ENCODE peak calls at places on chromosome 13, in nine cellular contexts. P is fibroblast of mammary gland, V is Peyer's patch, Y is brain microvascular endothelial cell, F is ascending aorta, Q is IMR-90, Z is heart right ventricle, R is AG04450, M is dorsolateral prefrontal cortex. S is an unnamed sample.

GRCh38 chr13:47459512-47459911 is 541.6 kb downstream of the SUCLA2 start:
- DNase-seq in P (peak), V (no peak), Y (no peak), F (no peak), Q (peak), Z (no peak), R (no peak), M (no peak), S (peak)

GRCh38 chr13:83895994-83896580 is 13.8 kb upstream of the SLITRK1 start:
- DNase-seq in P (peak), V (no peak), Y (peak), F (no peak), Q (peak), Z (no peak), R (no peak), M (no peak), S (peak)

GRCh38 chr13:99258946-99259345 is 767 bp upstream of the GPR18 start:
- DNase-seq in P (no peak), V (no peak), Y (no peak), F (no peak), Q (no peak), Z (no peak), R (no peak), M (no peak), S (no peak)

GRCh38 chr13:49063526-49063925 is 87.8 kb downstream of the FNDC3A start:
- DNase-seq in P (no peak), V (no peak), Y (no peak), F (no peak), Q (no peak), Z (no peak), R (no peak), M (no peak), S (peak)

GRCh38 chr13:77563110-77563509 is 27.6 kb downstream of the SCEL start:
- DNase-seq in P (peak), V (no peak), Y (peak), F (no peak), Q (peak), Z (no peak), R (no peak), M (no peak), S (no peak)

GRCh38 chr13:34654203-34654602 is 287.9 kb upstream of the NBEA start:
- DNase-seq in P (peak), V (no peak), Y (no peak), F (no peak), Q (no peak), Z (no peak), R (no peak), M (no peak), S (peak)

GRCh38 chr13:95181586-95181985 is 119.7 kb downstream of the ABCC4 start:
- DNase-seq in P (no peak), V (no peak), Y (no peak), F (no peak), Q (no peak), Z (no peak), R (no peak), M (no peak), S (no peak)

GRCh38 chr13:40615619-40616018 is 50.8 kb downstream of the FOXO1 start:
- DNase-seq in P (no peak), V (no peak), Y (no peak), F (no peak), Q (no peak), Z (no peak), R (no peak), M (no peak), S (no peak)

GRCh38 chr13:105991622-105992254 is 543.7 kb downstream of the EFNB2 start:
- DNase-seq in P (peak), V (no peak), Y (peak), F (no peak), Q (peak), Z (no peak), R (no peak), M (peak), S (peak)

GRCh38 chr13:113592571-113592970 is 8.0 kb downstream of the TFDP1 start:
- DNase-seq in P (no peak), V (no peak), Y (no peak), F (peak), Q (no peak), Z (no peak), R (no peak), M (no peak), S (no peak)

GRCh38 chr13:29483211-29483610 is 112.3 kb downstream of the SLC7A1 start:
- DNase-seq in P (no peak), V (no peak), Y (no peak), F (peak), Q (no peak), Z (peak), R (no peak), M (no peak), S (no peak)

GRCh38 chr13:99636306-99636705 is 135.0 kb downstream of the TM9SF2 start:
- DNase-seq in P (no peak), V (no peak), Y (no peak), F (no peak), Q (no peak), Z (no peak), R (no peak), M (no peak), S (no peak)

GRCh38 chr13:67156718-67157049 is 73.5 kb downstream of the PCDH9 start:
- DNase-seq in P (no peak), V (no peak), Y (no peak), F (no peak), Q (no peak), Z (no peak), R (no peak), M (no peak), S (no peak)

GRCh38 chr13:23378009-23378632 is 55.4 kb downstream of the SACS start:
- DNase-seq in P (peak), V (peak), Y (peak), F (peak), Q (peak), Z (peak), R (peak), M (no peak), S (peak)

GRCh38 chr13:52615817-52616216 is 26.4 kb upstream of the HNRNPA1L2 start:
- DNase-seq in P (peak), V (no peak), Y (no peak), F (no peak), Q (no peak), Z (no peak), R (no peak), M (no peak), S (no peak)

GRCh38 chr13:106602178-106602577 is 34.2 kb upstream of the ARGLU1 start:
- DNase-seq in P (no peak), V (no peak), Y (no peak), F (no peak), Q (no peak), Z (no peak), R (no peak), M (no peak), S (no peak)

GRCh38 chr13:71517004-71517403 is 350.0 kb downstream of the DACH1 start:
- DNase-seq in P (peak), V (no peak), Y (peak), F (no peak), Q (no peak), Z (no peak), R (no peak), M (no peak), S (no peak)

GRCh38 chr13:112183544-112184145 is 116.7 kb downstream of the SOX1 start:
- DNase-seq in P (no peak), V (no peak), Y (no peak), F (no peak), Q (no peak), Z (no peak), R (no peak), M (no peak), S (no peak)

GRCh38 chr13:37995052-37995451 is 125.5 kb upstream of the TRPC4 start:
- DNase-seq in P (no peak), V (no peak), Y (peak), F (no peak), Q (peak), Z (no peak), R (no peak), M (no peak), S (peak)

GRCh38 chr13:46206138-46206537 is 5.6 kb upstream of the LRRC63 start:
- DNase-seq in P (no peak), V (no peak), Y (no peak), F (no peak), Q (no peak), Z (no peak), R (no peak), M (no peak), S (no peak)

GRCh38 chr13:45718063-45718462 is 15.9 kb downstream of the CBY2 start:
- DNase-seq in P (peak), V (no peak), Y (peak), F (no peak), Q (peak), Z (no peak), R (no peak), M (no peak), S (peak)

GRCh38 chr13:70814684-70815083 is 706.4 kb upstream of the KLHL1 start:
- DNase-seq in P (no peak), V (no peak), Y (no peak), F (no peak), Q (no peak), Z (no peak), R (no peak), M (no peak), S (no peak)

GRCh38 chr13:62014299-62014698 is 598.6 kb upstream of the PCDH20 start:
- DNase-seq in P (peak), V (no peak), Y (no peak), F (no peak), Q (peak), Z (no peak), R (no peak), M (no peak), S (no peak)

GRCh38 chr13:111449041-111449440 is 128.6 kb downstream of the TEX29 start:
- DNase-seq in P (no peak), V (no peak), Y (no peak), F (no peak), Q (no peak), Z (no peak), R (no peak), M (peak), S (no peak)

GRCh38 chr13:35836476-35836875 is 294.7 kb downstream of the DCLK1 start:
- DNase-seq in P (no peak), V (no peak), Y (no peak), F (no peak), Q (no peak), Z (no peak), R (no peak), M (no peak), S (no peak)

GRCh38 chr13:73820285-73820684 is 313.9 kb downstream of the KLF12 start:
- DNase-seq in P (no peak), V (no peak), Y (no peak), F (no peak), Q (no peak), Z (no peak), R (no peak), M (no peak), S (no peak)

GRCh38 chr13:31528176-31528575 is 211.2 kb upstream of the RXFP2 start:
- DNase-seq in P (no peak), V (no peak), Y (peak), F (no peak), Q (no peak), Z (no peak), R (no peak), M (no peak), S (no peak)

GRCh38 chr13:44918323-44919102 is 70.8 kb downstream of the NUFIP1 start:
- DNase-seq in P (peak), V (peak), Y (peak), F (peak), Q (peak), Z (peak), R (peak), M (peak), S (peak)

GRCh38 chr13:113034451-113035208 is 65.6 kb downstream of the MCF2L start:
- DNase-seq in P (peak), V (no peak), Y (peak), F (no peak), Q (peak), Z (peak), R (peak), M (peak), S (peak)

GRCh38 chr13:20125129-20125782 is 35.6 kb downstream of the GJA3 start:
- DNase-seq in P (peak), V (no peak), Y (peak), F (no peak), Q (peak), Z (no peak), R (no peak), M (no peak), S (peak)

GRCh38 chr13:39058040-39058439 is 19.8 kb downstream of the NHLRC3 start:
- DNase-seq in P (no peak), V (no peak), Y (no peak), F (no peak), Q (no peak), Z (no peak), R (no peak), M (no peak), S (no peak)
- TF ChIP-seq CTCF in P (no peak), V (no peak), Y (no peak), F (no peak), Q (no peak), Z (no peak), R (no peak), M (no peak), S (no peak)

GRCh38 chr13:36850790-36851438 is 31.9 kb downstream of the RFXAP start:
- DNase-seq in P (peak), V (no peak), Y (no peak), F (no peak), Q (no peak), Z (no peak), R (no peak), M (no peak), S (no peak)
- TF ChIP-seq CTCF in P (peak), V (no peak), Y (peak), F (no peak), Q (peak), Z (no peak), R (peak), M (no peak), S (peak)

DNA sequence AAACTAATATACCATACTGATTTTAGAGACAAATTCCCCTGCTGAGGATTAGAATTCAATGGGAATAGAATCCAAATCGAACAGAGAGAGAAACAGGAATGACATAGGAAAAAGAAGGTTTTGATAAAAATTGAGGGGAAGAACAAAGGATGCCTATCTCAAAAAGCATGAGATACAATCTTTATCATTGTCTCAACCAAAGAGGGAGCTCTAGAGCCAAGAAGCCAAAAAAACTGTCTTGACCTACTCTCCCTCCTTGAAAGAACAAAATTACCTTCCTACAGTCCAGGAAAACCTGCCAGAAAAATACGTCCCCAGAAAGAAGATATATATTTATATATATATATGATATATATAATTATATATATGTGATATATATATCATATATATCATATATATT is 39.2 kb upstream of the MIR17HG start:
- DNase-seq in P (no peak), V (no peak), Y (no peak), F (no peak), Q (no peak), Z (no peak), R (no peak), M (no peak), S (no peak)
- TF ChIP-seq CTCF in P (no peak), V (peak), Y (peak), F (no peak), Q (peak), Z (no peak), R (peak), M (no peak), S (no peak)

GRCh38 chr13:24512208-24513068 is at the start of gene PARP4:
- DNase-seq in P (peak), V (peak), Y (peak), F (peak), Q (peak), Z (peak), R (peak), M (peak), S (peak)
- TF ChIP-seq CTCF in P (no peak), V (peak), Y (no peak), F (no peak), Q (peak), Z (no peak), R (no peak), M (no peak), S (peak)

GRCh38 chr13:104106705-104107393 is 1040.6 kb upstream of the SLC10A2 start:
- DNase-seq in P (no peak), V (no peak), Y (peak), F (no peak), Q (peak), Z (no peak), R (no peak), M (no peak), S (no peak)
- TF ChIP-seq CTCF in P (no peak), V (no peak), Y (peak), F (no peak), Q (no peak), Z (no peak), R (no peak), M (no peak), S (no peak)

S was measured in HFFc6.